ENCODE peak calls at places on chromosome 13, in five cellular contexts. O is NCI-H345, M is GM23338, X is retina, I is heart left ventricle. E is an unnamed sample.

GRCh38 chr13:67227131-67227983 is 2.8 kb downstream of the PCDH9 start:
- DNase-seq in M (no peak), I (no peak), X (peak), O (no peak), E (peak)

GRCh38 chr13:28532226-28533048 is 37.5 kb upstream of the FLT1 start:
- DNase-seq in I (peak), X (peak), M (peak), O (no peak), E (peak)

GRCh38 chr13:35978607-35979316 is 152.4 kb downstream of the DCLK1 start:
- DNase-seq in O (peak), M (peak), I (no peak), X (peak), E (peak)

GRCh38 chr13:39394811-39395685 is 207.9 kb downstream of the LHFPL6 start:
- DNase-seq in X (no peak), M (no peak), I (no peak), O (no peak), E (no peak)

GRCh38 chr13:40975441-40975840 is 43.7 kb downstream of the ELF1 start:
- DNase-seq in I (no peak), X (no peak), O (no peak), M (no peak), E (no peak)

GRCh38 chr13:34411177-34411576 is 530.9 kb upstream of the NBEA start:
- DNase-seq in O (no peak), X (no peak), M (no peak), I (no peak), E (no peak)

GRCh38 chr13:108322206-108322824 is 52.8 kb downstream of the TNFSF13B start:
- DNase-seq in X (peak), M (peak), O (peak), I (no peak), E (peak)

GRCh38 chr13:113008841-113009240 is 39.8 kb downstream of the MCF2L start:
- DNase-seq in X (no peak), I (no peak), M (no peak), O (no peak), E (no peak)

GRCh38 chr13:67469623-67470022 is 239.5 kb upstream of the PCDH9 start:
- DNase-seq in M (no peak), O (no peak), X (no peak), I (no peak), E (no peak)

GRCh38 chr13:108268713-108269112 is 805 bp upstream of the TNFSF13B start:
- DNase-seq in O (no peak), M (no peak), X (no peak), I (no peak), E (no peak)

GRCh38 chr13:67224148-67224846 is 5.8 kb downstream of the PCDH9 start:
- DNase-seq in O (peak), I (peak), X (peak), M (peak), E (peak)

GRCh38 chr13:114007566-114007965 is 33.7 kb upstream of the C13orf46 start:
- DNase-seq in M (no peak), O (no peak), X (no peak), I (no peak), E (no peak)

GRCh38 chr13:112711528-112712265 is 21.9 kb downstream of the ATP11A start:
- DNase-seq in X (peak), O (peak), I (peak), M (peak), E (peak)

GRCh38 chr13:114108141-114108761 is 24.2 kb downstream of the RASA3 start:
- DNase-seq in M (no peak), O (no peak), X (no peak), I (no peak), E (no peak)

GRCh38 chr13:33231339-33231738 is 54.2 kb downstream of the STARD13 start:
- DNase-seq in M (no peak), O (no peak), X (no peak), I (no peak), E (no peak)

GRCh38 chr13:111893607-111894443 is 173.1 kb upstream of the SOX1 start:
- DNase-seq in O (no peak), I (no peak), X (peak), M (peak), E (peak)

GRCh38 chr13:51643882-51644281 is 59.6 kb downstream of the WDFY2 start:
- DNase-seq in X (no peak), M (no peak), O (no peak), I (no peak), E (peak)

GRCh38 chr13:75705395-75705794 is 69.3 kb downstream of the LMO7 start:
- DNase-seq in X (no peak), M (no peak), O (no peak), I (no peak), E (peak)